ENCODE peak calls at places on chromosomes 11 and 22, in eight cellular contexts. One of them, this sample, is unnamed.
A peak's percentile ranks its signal among the peaks of the same experiment; 100 is the strongest.

GRCh38 chr11:61814958-61815789 is 1.6 kb downstream of the FADS1 start:
- DNase-seq in GM12864: peak; percentile 69
- DNase-seq in CD8-positive, alpha-beta T cell: peak; percentile 32
- DNase-seq in GM12865: peak; percentile 95
- DNase-seq in endodermal cell: peak; percentile 99
- DNase-seq in cardiac fibroblast: peak; percentile 97
- DNase-seq in IMR-90: peak; percentile 95
- DNase-seq in lower leg skin: peak; percentile 90
- DNase-seq in this sample: peak; percentile 97

GRCh38 chr22:19823191-19823590 is 31.5 kb downstream of the GNB1L start:
- DNase-seq in GM12864: no peak
- DNase-seq in CD8-positive, alpha-beta T cell: no peak
- DNase-seq in GM12865: no peak
- DNase-seq in endodermal cell: peak; percentile 35
- DNase-seq in cardiac fibroblast: no peak
- DNase-seq in IMR-90: no peak
- DNase-seq in lower leg skin: no peak
- DNase-seq in this sample: no peak

GRCh38 chr11:12234216-12234615 is 123.8 kb downstream of the MICAL2 start:
- DNase-seq in GM12864: no peak
- DNase-seq in CD8-positive, alpha-beta T cell: no peak
- DNase-seq in GM12865: no peak
- DNase-seq in endodermal cell: no peak
- DNase-seq in cardiac fibroblast: peak; percentile 56
- DNase-seq in IMR-90: no peak
- DNase-seq in lower leg skin: no peak
- DNase-seq in this sample: peak; percentile 42

GRCh38 chr22:25083414-25084166 is 116.1 kb upstream of the CRYBB3 start:
- DNase-seq in GM12864: no peak
- DNase-seq in CD8-positive, alpha-beta T cell: no peak
- DNase-seq in GM12865: no peak
- DNase-seq in endodermal cell: no peak
- DNase-seq in cardiac fibroblast: no peak
- DNase-seq in IMR-90: no peak
- DNase-seq in lower leg skin: no peak
- DNase-seq in this sample: no peak

GRCh38 chr11:70669281-70669680 is 271.0 kb downstream of the CTTN start:
- DNase-seq in GM12864: no peak
- DNase-seq in CD8-positive, alpha-beta T cell: peak; percentile 1
- DNase-seq in GM12865: no peak
- DNase-seq in endodermal cell: no peak
- DNase-seq in cardiac fibroblast: no peak
- DNase-seq in IMR-90: no peak
- DNase-seq in lower leg skin: no peak
- DNase-seq in this sample: no peak

GRCh38 chr11:35321532-35322320 is 97.6 kb downstream of the SLC1A2 start:
- DNase-seq in GM12864: no peak
- DNase-seq in CD8-positive, alpha-beta T cell: no peak
- DNase-seq in GM12865: no peak
- DNase-seq in endodermal cell: no peak
- DNase-seq in cardiac fibroblast: peak; percentile 56
- DNase-seq in IMR-90: peak; percentile 69
- DNase-seq in lower leg skin: no peak
- DNase-seq in this sample: no peak

GRCh38 chr11:125300791-125301218 is 136.3 kb downstream of the PKNOX2 start:
- DNase-seq in GM12864: no peak
- DNase-seq in CD8-positive, alpha-beta T cell: no peak
- DNase-seq in GM12865: no peak
- DNase-seq in endodermal cell: no peak
- DNase-seq in cardiac fibroblast: peak; percentile 78
- DNase-seq in IMR-90: peak; percentile 79
- DNase-seq in lower leg skin: peak; percentile 18
- DNase-seq in this sample: peak; percentile 89

GRCh38 chr11:122882809-122883681 is 486 bp downstream of the JHY start:
- DNase-seq in GM12864: no peak
- DNase-seq in CD8-positive, alpha-beta T cell: peak; percentile 51
- DNase-seq in GM12865: peak; percentile 76
- DNase-seq in endodermal cell: peak; percentile 90
- DNase-seq in cardiac fibroblast: peak; percentile 66
- DNase-seq in IMR-90: peak; percentile 55
- DNase-seq in lower leg skin: peak; percentile 23
- DNase-seq in this sample: peak; percentile 64

GRCh38 chr22:21951931-21952465 is 650 bp downstream of the PPM1F start:
- DNase-seq in GM12864: no peak
- DNase-seq in CD8-positive, alpha-beta T cell: no peak
- DNase-seq in GM12865: peak; percentile 50
- DNase-seq in endodermal cell: peak; percentile 82
- DNase-seq in cardiac fibroblast: peak; percentile 48
- DNase-seq in IMR-90: peak; percentile 53
- DNase-seq in lower leg skin: no peak
- DNase-seq in this sample: peak; percentile 48

GRCh38 chr22:42462016-42462415 is 29.8 kb upstream of the NFAM1 start:
- DNase-seq in GM12864: no peak
- DNase-seq in CD8-positive, alpha-beta T cell: no peak
- DNase-seq in GM12865: no peak
- DNase-seq in endodermal cell: no peak
- DNase-seq in cardiac fibroblast: no peak
- DNase-seq in IMR-90: no peak
- DNase-seq in lower leg skin: no peak
- DNase-seq in this sample: no peak

GRCh38 chr11:44568358-44568705 is 2.9 kb downstream of the CD82 start:
- DNase-seq in GM12864: no peak
- DNase-seq in CD8-positive, alpha-beta T cell: no peak
- DNase-seq in GM12865: no peak
- DNase-seq in endodermal cell: no peak
- DNase-seq in cardiac fibroblast: no peak
- DNase-seq in IMR-90: no peak
- DNase-seq in lower leg skin: no peak
- DNase-seq in this sample: no peak

GRCh38 chr11:100010393-100010792 is 676.7 kb upstream of the ARHGAP42 start:
- DNase-seq in GM12864: no peak
- DNase-seq in CD8-positive, alpha-beta T cell: no peak
- DNase-seq in GM12865: peak; percentile 9
- DNase-seq in endodermal cell: peak; percentile 77
- DNase-seq in cardiac fibroblast: no peak
- DNase-seq in IMR-90: no peak
- DNase-seq in lower leg skin: no peak
- DNase-seq in this sample: no peak

GRCh38 chr22:23553438-23553837 is 26.7 kb downstream of the IGLL1 start:
- DNase-seq in GM12864: no peak
- DNase-seq in CD8-positive, alpha-beta T cell: no peak
- DNase-seq in GM12865: no peak
- DNase-seq in endodermal cell: no peak
- DNase-seq in cardiac fibroblast: no peak
- DNase-seq in IMR-90: no peak
- DNase-seq in lower leg skin: no peak
- DNase-seq in this sample: no peak
- H3K4me3 ChIP-seq in GM12864: no peak overlapping the region
- H3K4me3 ChIP-seq in CD8-positive, alpha-beta T cell: no peak overlapping the region
- H3K4me3 ChIP-seq in GM12865: no peak overlapping the region
- H3K4me3 ChIP-seq in endodermal cell: no peak overlapping the region
- H3K4me3 ChIP-seq in cardiac fibroblast: no peak overlapping the region
- H3K4me3 ChIP-seq in IMR-90: no peak overlapping the region
- H3K4me3 ChIP-seq in lower leg skin: no peak overlapping the region
- H3K4me3 ChIP-seq in this sample: no peak overlapping the region

GRCh38 chr11:63508009-63508408 is 2.1 kb downstream of the LGALS12 start:
- DNase-seq in GM12864: no peak
- DNase-seq in CD8-positive, alpha-beta T cell: no peak
- DNase-seq in GM12865: peak; percentile 48
- DNase-seq in endodermal cell: peak; percentile 92
- DNase-seq in cardiac fibroblast: peak; percentile 12
- DNase-seq in IMR-90: no peak
- DNase-seq in lower leg skin: no peak
- DNase-seq in this sample: no peak
- TF ChIP-seq CTCF in GM12864: peak; percentile 38
- TF ChIP-seq CTCF in CD8-positive, alpha-beta T cell: no peak
- TF ChIP-seq CTCF in GM12865: peak; percentile 43
- TF ChIP-seq CTCF in endodermal cell: peak; percentile 86
- TF ChIP-seq CTCF in cardiac fibroblast: no peak
- TF ChIP-seq CTCF in IMR-90: no peak
- TF ChIP-seq CTCF in lower leg skin: no peak
- TF ChIP-seq CTCF in this sample: peak; percentile 23

DNA sequence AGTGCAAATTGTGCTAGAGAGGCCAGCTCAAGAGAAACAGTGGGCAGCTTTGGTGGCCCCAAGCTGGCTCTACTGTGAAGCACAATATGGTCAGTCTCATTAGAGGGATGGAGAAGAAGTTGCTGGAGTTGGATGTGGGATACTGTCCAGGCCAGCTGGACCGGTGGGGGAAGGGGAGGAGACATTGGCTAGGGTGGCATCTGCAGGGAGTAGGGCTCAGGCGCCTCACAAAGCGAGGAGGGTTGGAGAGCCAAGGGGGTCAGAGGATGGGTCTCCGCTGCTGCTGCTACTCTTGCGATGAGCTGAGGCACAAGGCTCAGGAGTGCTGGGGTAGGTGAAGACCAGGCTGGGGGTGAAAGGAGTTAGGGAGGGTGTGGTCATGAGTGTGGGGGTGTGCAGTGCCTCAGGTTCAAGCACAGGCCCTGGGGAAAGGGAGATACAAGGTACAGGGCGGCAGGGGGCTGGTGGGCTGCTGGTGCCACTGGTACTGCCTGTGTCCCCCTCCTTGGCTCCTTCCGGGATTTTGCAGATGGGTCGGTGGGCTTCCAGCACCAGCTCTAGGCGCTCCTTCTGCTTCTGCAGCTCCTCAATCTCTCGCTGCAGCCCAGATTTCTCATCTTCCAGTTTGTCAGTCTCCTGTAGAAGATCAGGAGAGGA is 2.3 kb downstream of the CCDC85B start:
- DNase-seq in GM12864: no peak
- DNase-seq in CD8-positive, alpha-beta T cell: no peak
- DNase-seq in GM12865: no peak
- DNase-seq in endodermal cell: no peak
- DNase-seq in cardiac fibroblast: no peak
- DNase-seq in IMR-90: no peak
- DNase-seq in lower leg skin: no peak
- DNase-seq in this sample: no peak
- H3K4me3 ChIP-seq in GM12864: peak overlapping the region; percentile 86
- H3K4me3 ChIP-seq in CD8-positive, alpha-beta T cell: peak overlapping the region; percentile 1
- H3K4me3 ChIP-seq in GM12865: peak overlapping the region; percentile 73
- H3K4me3 ChIP-seq in endodermal cell: no peak overlapping the region
- H3K4me3 ChIP-seq in cardiac fibroblast: peak overlapping the region; percentile 5
- H3K4me3 ChIP-seq in IMR-90: no peak overlapping the region
- H3K4me3 ChIP-seq in lower leg skin: no peak overlapping the region
- H3K4me3 ChIP-seq in this sample: peak overlapping the region; percentile 74

GRCh38 chr11:15991174-15991655 is 365.1 kb downstream of the SOX6 start:
- DNase-seq in GM12864: no peak
- DNase-seq in CD8-positive, alpha-beta T cell: no peak
- DNase-seq in GM12865: no peak
- DNase-seq in endodermal cell: no peak
- DNase-seq in cardiac fibroblast: no peak
- DNase-seq in IMR-90: no peak
- DNase-seq in lower leg skin: no peak
- DNase-seq in this sample: no peak

GRCh38 chr11:15985863-15986139 is 370.5 kb downstream of the SOX6 start:
- DNase-seq in GM12864: no peak
- DNase-seq in CD8-positive, alpha-beta T cell: no peak
- DNase-seq in GM12865: no peak
- DNase-seq in endodermal cell: no peak
- DNase-seq in cardiac fibroblast: no peak
- DNase-seq in IMR-90: no peak
- DNase-seq in lower leg skin: no peak
- DNase-seq in this sample: no peak

GRCh38 chr11:15989685-15990084 is 366.7 kb downstream of the SOX6 start:
- DNase-seq in GM12864: no peak
- DNase-seq in CD8-positive, alpha-beta T cell: no peak
- DNase-seq in GM12865: no peak
- DNase-seq in endodermal cell: no peak
- DNase-seq in cardiac fibroblast: no peak
- DNase-seq in IMR-90: no peak
- DNase-seq in lower leg skin: no peak
- DNase-seq in this sample: no peak

GRCh38 chr11:15987044-15987443 is 369.3 kb downstream of the SOX6 start:
- DNase-seq in GM12864: no peak
- DNase-seq in CD8-positive, alpha-beta T cell: no peak
- DNase-seq in GM12865: no peak
- DNase-seq in endodermal cell: no peak
- DNase-seq in cardiac fibroblast: no peak
- DNase-seq in IMR-90: peak; percentile 75
- DNase-seq in lower leg skin: no peak
- DNase-seq in this sample: no peak

DNA sequence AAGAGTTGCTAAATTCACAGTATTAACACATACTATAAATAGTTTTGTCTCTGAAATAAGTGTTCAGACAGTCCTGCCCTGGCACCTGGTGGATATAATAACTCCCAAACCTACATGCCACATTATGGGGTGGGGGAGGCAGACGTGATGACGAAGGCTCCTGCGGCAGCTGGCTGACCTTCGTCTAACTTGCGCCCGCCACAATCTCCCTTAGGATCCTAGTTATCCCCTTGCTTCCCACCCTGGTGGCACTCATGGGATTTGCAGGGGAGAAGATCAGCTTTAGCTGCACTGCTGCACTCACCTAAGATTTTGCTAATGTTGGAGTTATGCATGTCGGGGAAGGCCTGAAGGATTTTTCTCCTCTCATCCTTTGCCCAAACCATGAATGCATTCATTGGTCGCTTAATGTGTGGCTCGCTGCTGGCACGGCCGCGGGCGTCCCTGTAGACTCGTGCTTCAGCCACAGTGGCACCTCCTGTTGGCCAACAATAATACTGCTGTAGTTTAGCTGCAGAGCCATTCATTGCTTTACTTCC is 367.6 kb downstream of the SOX6 start:
- DNase-seq in GM12864: no peak
- DNase-seq in CD8-positive, alpha-beta T cell: no peak
- DNase-seq in GM12865: no peak
- DNase-seq in endodermal cell: peak; percentile 88
- DNase-seq in cardiac fibroblast: peak; percentile 18
- DNase-seq in IMR-90: no peak
- DNase-seq in lower leg skin: no peak
- DNase-seq in this sample: no peak
- TF ChIP-seq CTCF in GM12864: peak; percentile 31
- TF ChIP-seq CTCF in CD8-positive, alpha-beta T cell: no peak
- TF ChIP-seq CTCF in GM12865: peak; percentile 14
- TF ChIP-seq CTCF in endodermal cell: peak; percentile 96
- TF ChIP-seq CTCF in cardiac fibroblast: peak; percentile 24
- TF ChIP-seq CTCF in IMR-90: no peak
- TF ChIP-seq CTCF in lower leg skin: no peak
- TF ChIP-seq CTCF in this sample: no peak

DNA sequence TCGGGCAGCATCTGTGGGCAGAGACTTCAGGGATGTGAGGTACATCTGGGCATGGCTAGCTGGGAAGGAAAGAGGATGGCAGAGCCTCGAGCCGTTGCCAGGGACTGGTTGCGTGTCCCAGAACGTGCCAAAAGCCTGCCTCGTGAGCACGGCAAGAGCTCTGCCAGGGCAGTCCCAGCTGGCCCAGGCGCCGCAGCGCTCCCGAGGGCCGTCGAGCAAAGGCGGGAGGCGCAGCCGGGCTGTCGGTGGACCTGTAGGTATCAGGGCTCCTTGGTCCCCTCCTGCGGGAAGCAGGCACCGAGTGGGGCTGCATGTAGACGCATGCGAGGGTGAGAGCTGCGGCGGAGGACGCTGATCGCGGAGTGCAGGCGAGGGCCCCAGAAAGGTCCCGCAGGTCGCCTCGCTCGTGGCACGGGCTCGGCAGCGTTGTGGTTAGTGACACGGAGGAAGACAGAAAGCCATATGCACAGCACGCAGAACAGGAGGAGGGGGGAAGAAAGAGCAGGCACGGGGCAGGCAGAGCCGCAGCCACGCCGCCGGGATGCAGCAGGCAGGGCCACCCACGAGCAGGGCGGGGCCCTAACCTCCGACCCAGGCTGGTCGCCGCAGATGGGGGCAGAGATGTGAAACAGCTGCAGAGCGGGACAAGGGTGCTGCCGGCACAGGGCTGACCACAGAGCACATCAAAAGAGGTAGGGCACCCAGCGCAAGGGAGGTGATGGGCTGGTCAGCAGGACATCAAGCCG is 18.0 kb downstream of the LSP1 start:
- DNase-seq in GM12864: no peak
- DNase-seq in CD8-positive, alpha-beta T cell: peak; percentile 61
- DNase-seq in GM12865: no peak
- DNase-seq in endodermal cell: no peak
- DNase-seq in cardiac fibroblast: no peak
- DNase-seq in IMR-90: no peak
- DNase-seq in lower leg skin: no peak
- DNase-seq in this sample: no peak
- H3K4me3 ChIP-seq in GM12864: no peak overlapping the region
- H3K4me3 ChIP-seq in CD8-positive, alpha-beta T cell: peak overlapping the region; percentile 33
- H3K4me3 ChIP-seq in GM12865: no peak overlapping the region
- H3K4me3 ChIP-seq in endodermal cell: no peak overlapping the region
- H3K4me3 ChIP-seq in cardiac fibroblast: peak overlapping the region; percentile 2
- H3K4me3 ChIP-seq in IMR-90: no peak overlapping the region
- H3K4me3 ChIP-seq in lower leg skin: no peak overlapping the region
- H3K4me3 ChIP-seq in this sample: no peak overlapping the region

This sample was measured in fibroblast of pulmonary artery.